ENCODE peak calls at places on chromosomes 13 and 19, in four cellular contexts. One of them, this sample, is unnamed.
A peak's percentile ranks its signal among the peaks of the same experiment; 100 is the strongest.

GRCh38 chr19:10363789-10364281 is 16.5 kb downstream of the TYK2 start:
- DNase-seq in anterior cingulate cortex: no peak
- DNase-seq in tibial nerve: no peak
- DNase-seq in amniotic epithelial cell: no peak
- DNase-seq in this sample: no peak

GRCh38 chr13:106990594-106990993 is 422.7 kb upstream of the ARGLU1 start:
- DNase-seq in anterior cingulate cortex: no peak
- DNase-seq in tibial nerve: no peak
- DNase-seq in amniotic epithelial cell: peak; percentile 15
- DNase-seq in this sample: no peak

GRCh38 chr19:10430505-10431253 is 10.3 kb downstream of the PDE4A start:
- DNase-seq in anterior cingulate cortex: no peak
- DNase-seq in tibial nerve: no peak
- DNase-seq in amniotic epithelial cell: peak; percentile 32
- DNase-seq in this sample: no peak

GRCh38 chr13:57253551-57253950 is 86.6 kb downstream of the PRR20E start:
- DNase-seq in anterior cingulate cortex: no peak
- DNase-seq in tibial nerve: no peak
- DNase-seq in amniotic epithelial cell: no peak
- DNase-seq in this sample: no peak

GRCh38 chr13:71877280-71877653 is 10.3 kb upstream of the DACH1 start:
- DNase-seq in anterior cingulate cortex: no peak
- DNase-seq in tibial nerve: no peak
- DNase-seq in amniotic epithelial cell: no peak
- DNase-seq in this sample: no peak

GRCh38 chr13:106373989-106374572 is 161.4 kb downstream of the EFNB2 start:
- DNase-seq in anterior cingulate cortex: no peak
- DNase-seq in tibial nerve: no peak
- DNase-seq in amniotic epithelial cell: peak; percentile 92
- DNase-seq in this sample: no peak

GRCh38 chr19:41457241-41457640 is 14.3 kb downstream of the ERICH4 start:
- DNase-seq in anterior cingulate cortex: no peak
- DNase-seq in tibial nerve: no peak
- DNase-seq in amniotic epithelial cell: no peak
- DNase-seq in this sample: no peak

GRCh38 chr19:1863638-1864479 is 480 bp upstream of the KLF16 start:
- DNase-seq in anterior cingulate cortex: peak; percentile 86
- DNase-seq in tibial nerve: peak; percentile 72
- DNase-seq in amniotic epithelial cell: peak; percentile 84
- DNase-seq in this sample: peak; percentile 70

GRCh38 chr13:36526897-36527296 is 94.6 kb downstream of the CCNA1 start:
- DNase-seq in anterior cingulate cortex: no peak
- DNase-seq in tibial nerve: no peak
- DNase-seq in amniotic epithelial cell: no peak
- DNase-seq in this sample: no peak

This sample was measured in thoracic aorta.